ENCODE peak calls at places on chromosomes 16 and 17, in eight cellular contexts. One of them, this sample, is unnamed.
A peak's percentile ranks its signal among the peaks of the same experiment; 100 is the strongest.

GRCh38 chr17:73772107-73772705 is 128.0 kb upstream of the SDK2 start:
- DNase-seq in stimulated activated CD8-positive, alpha-beta memory T cell treated with anti-CD3 and anti-CD28 coated beads, Interleukin-15, amount 100 ng/mL, for 48 hours: no peak
- DNase-seq in neural crest cell: no peak
- DNase-seq in hypothalamus: no peak
- DNase-seq in midbrain: no peak
- DNase-seq in HTR-8/SVneo: no peak
- DNase-seq in HT1080: no peak
- DNase-seq in cardiac muscle cell: no peak
- DNase-seq in this sample: no peak

GRCh38 chr17:27531469-27531948 is 75.3 kb downstream of the KSR1 start:
- DNase-seq in HT1080: no peak
- DNase-seq in midbrain: no peak
- DNase-seq in neural crest cell: no peak
- DNase-seq in stimulated activated CD8-positive, alpha-beta memory T cell treated with anti-CD3 and anti-CD28 coated beads, Interleukin-15, amount 100 ng/mL, for 48 hours: no peak
- DNase-seq in cardiac muscle cell: no peak
- DNase-seq in hypothalamus: no peak
- DNase-seq in HTR-8/SVneo: no peak
- DNase-seq in this sample: no peak

GRCh38 chr16:2532494-2533141 is 1.4 kb upstream of the CEMP1 start:
- DNase-seq in HT1080: no peak
- DNase-seq in hypothalamus: no peak
- DNase-seq in cardiac muscle cell: peak; percentile 61
- DNase-seq in HTR-8/SVneo: peak; percentile 48
- DNase-seq in neural crest cell: no peak
- DNase-seq in stimulated activated CD8-positive, alpha-beta memory T cell treated with anti-CD3 and anti-CD28 coated beads, Interleukin-15, amount 100 ng/mL, for 48 hours: peak; percentile 64
- DNase-seq in midbrain: peak; percentile 42
- DNase-seq in this sample: peak; percentile 72

GRCh38 chr16:89931305-89931896 is 8.3 kb downstream of the TUBB3 start:
- DNase-seq in cardiac muscle cell: no peak
- DNase-seq in stimulated activated CD8-positive, alpha-beta memory T cell treated with anti-CD3 and anti-CD28 coated beads, Interleukin-15, amount 100 ng/mL, for 48 hours: no peak
- DNase-seq in hypothalamus: no peak
- DNase-seq in HT1080: no peak
- DNase-seq in midbrain: no peak
- DNase-seq in neural crest cell: no peak
- DNase-seq in HTR-8/SVneo: no peak
- DNase-seq in this sample: no peak

GRCh38 chr16:24139282-24139681 is 116.9 kb upstream of the CACNG3 start:
- DNase-seq in neural crest cell: no peak
- DNase-seq in midbrain: no peak
- DNase-seq in HT1080: no peak
- DNase-seq in stimulated activated CD8-positive, alpha-beta memory T cell treated with anti-CD3 and anti-CD28 coated beads, Interleukin-15, amount 100 ng/mL, for 48 hours: no peak
- DNase-seq in hypothalamus: no peak
- DNase-seq in HTR-8/SVneo: no peak
- DNase-seq in cardiac muscle cell: no peak
- DNase-seq in this sample: peak; percentile 52

GRCh38 chr17:74565116-74565515 is 2.2 kb downstream of the CD300H start:
- DNase-seq in neural crest cell: no peak
- DNase-seq in cardiac muscle cell: no peak
- DNase-seq in midbrain: no peak
- DNase-seq in hypothalamus: no peak
- DNase-seq in HTR-8/SVneo: no peak
- DNase-seq in stimulated activated CD8-positive, alpha-beta memory T cell treated with anti-CD3 and anti-CD28 coated beads, Interleukin-15, amount 100 ng/mL, for 48 hours: no peak
- DNase-seq in HT1080: no peak
- DNase-seq in this sample: no peak

GRCh38 chr16:97822-98221 is 19.8 kb downstream of the MPG start:
- DNase-seq in stimulated activated CD8-positive, alpha-beta memory T cell treated with anti-CD3 and anti-CD28 coated beads, Interleukin-15, amount 100 ng/mL, for 48 hours: no peak
- DNase-seq in HTR-8/SVneo: no peak
- DNase-seq in cardiac muscle cell: no peak
- DNase-seq in neural crest cell: no peak
- DNase-seq in HT1080: peak; percentile 63
- DNase-seq in hypothalamus: no peak
- DNase-seq in midbrain: no peak
- DNase-seq in this sample: no peak

GRCh38 chr17:79484600-79485398 is 126.1 kb downstream of the RBFOX3 start:
- DNase-seq in HTR-8/SVneo: no peak
- DNase-seq in cardiac muscle cell: no peak
- DNase-seq in HT1080: no peak
- DNase-seq in stimulated activated CD8-positive, alpha-beta memory T cell treated with anti-CD3 and anti-CD28 coated beads, Interleukin-15, amount 100 ng/mL, for 48 hours: no peak
- DNase-seq in neural crest cell: no peak
- DNase-seq in midbrain: no peak
- DNase-seq in hypothalamus: no peak
- DNase-seq in this sample: no peak

GRCh38 chr16:21116148-21116693 is 34.4 kb downstream of the DNAH3 start:
- DNase-seq in HT1080: peak; percentile 24
- DNase-seq in HTR-8/SVneo: no peak
- DNase-seq in stimulated activated CD8-positive, alpha-beta memory T cell treated with anti-CD3 and anti-CD28 coated beads, Interleukin-15, amount 100 ng/mL, for 48 hours: no peak
- DNase-seq in midbrain: no peak
- DNase-seq in cardiac muscle cell: peak; percentile 45
- DNase-seq in hypothalamus: no peak
- DNase-seq in neural crest cell: no peak
- DNase-seq in this sample: no peak

GRCh38 chr16:54194008-54194731 is 92.4 kb downstream of the IRX3 start:
- DNase-seq in midbrain: peak; percentile 67
- DNase-seq in hypothalamus: peak; percentile 81
- DNase-seq in HTR-8/SVneo: no peak
- DNase-seq in cardiac muscle cell: peak; percentile 84
- DNase-seq in neural crest cell: no peak
- DNase-seq in stimulated activated CD8-positive, alpha-beta memory T cell treated with anti-CD3 and anti-CD28 coated beads, Interleukin-15, amount 100 ng/mL, for 48 hours: no peak
- DNase-seq in HT1080: no peak
- DNase-seq in this sample: peak; percentile 50

This sample was measured in putamen.